ENCODE peak calls at places on chromosomes 3 and 15, in five cellular contexts. I, T, P, R and Y are unnamed samples.

GRCh38 chr15:84633311-84634227 is 20.5 kb downstream of the WDR73 start:
- DNase-seq in P (peak), I (peak), R (peak), T (peak), Y (peak)

GRCh38 chr15:81126887-81127286 is 7.2 kb upstream of the CFAP161 start:
- DNase-seq in R (no peak), T (peak), P (no peak), I (no peak), Y (no peak)

GRCh38 chr3:190911382-190911781 is 48.9 kb upstream of the GMNC start:
- DNase-seq in R (peak), I (peak), T (no peak), P (no peak), Y (peak)

GRCh38 chr3:142106536-142106935 is 42.8 kb downstream of the TFDP2 start:
- DNase-seq in P (no peak), T (no peak), R (no peak), I (no peak), Y (no peak)

GRCh38 chr3:24943961-24944360 is 449.3 kb upstream of the THRB start:
- DNase-seq in P (no peak), T (no peak), I (no peak), R (no peak), Y (no peak)

GRCh38 chr15:39788800-39789565 is 6.3 kb upstream of the FSIP1 start:
- DNase-seq in I (peak), T (peak), R (no peak), P (no peak), Y (no peak)

GRCh38 chr3:4732974-4733373 is 239.8 kb downstream of the ITPR1 start:
- DNase-seq in T (no peak), I (no peak), P (no peak), R (no peak), Y (no peak)

GRCh38 chr3:171228228-171228627 is 201.7 kb upstream of the SLC2A2 start:
- DNase-seq in T (no peak), I (no peak), P (no peak), R (no peak), Y (no peak)

GRCh38 chr3:130760922-130761321 is 14.3 kb upstream of the PIK3R4 start:
- DNase-seq in P (no peak), T (no peak), I (peak), R (no peak), Y (no peak)

GRCh38 chr3:67580430-67581000 is 73.9 kb downstream of the SUCLG2 start:
- DNase-seq in I (no peak), R (no peak), T (no peak), P (no peak), Y (no peak)

GRCh38 chr3:194961149-194961548 is 275.5 kb downstream of the FAM43A start:
- DNase-seq in P (no peak), R (no peak), T (no peak), I (no peak), Y (no peak)

GRCh38 chr15:98866503-98866902 is 141.1 kb downstream of the PGPEP1L start:
- DNase-seq in T (peak), R (no peak), P (no peak), I (peak), Y (peak)

GRCh38 chr3:124780767-124781485 is 50.7 kb downstream of the UMPS start:
- DNase-seq in T (peak), R (no peak), P (peak), I (peak), Y (no peak)

GRCh38 chr3:189355481-189356201 is 183.9 kb downstream of the TPRG1 start:
- DNase-seq in I (peak), T (peak), R (no peak), P (no peak), Y (no peak)

GRCh38 chr3:184359610-184360009 is 1.8 kb downstream of the CLCN2 start:
- DNase-seq in I (no peak), T (no peak), P (no peak), R (no peak), Y (no peak)

GRCh38 chr3:98540346-98540745 is 8.6 kb downstream of the GPR15 start:
- DNase-seq in I (no peak), T (no peak), P (no peak), R (no peak), Y (no peak)

GRCh38 chr3:188298585-188298984 is 144.6 kb downstream of the LPP start:
- DNase-seq in T (peak), R (no peak), I (no peak), P (no peak), Y (no peak)

GRCh38 chr3:97687734-97688133 is 76.8 kb upstream of the ARL6 start:
- DNase-seq in R (no peak), T (no peak), I (peak), P (no peak), Y (no peak)

GRCh38 chr3:166829896-166830295 is 550.2 kb downstream of the ZBBX start:
- DNase-seq in I (no peak), T (no peak), P (no peak), R (no peak), Y (no peak)

GRCh38 chr3:150259526-150260145 is 148.5 kb upstream of the TSC22D2 start:
- DNase-seq in I (no peak), P (no peak), R (no peak), T (peak), Y (no peak)

GRCh38 chr3:107216711-107217110 is 160.5 kb upstream of the CCDC54 start:
- DNase-seq in T (peak), I (no peak), R (no peak), P (no peak), Y (no peak)

GRCh38 chr3:46098319-46098761 is 71.1 kb upstream of the XCR1 start:
- DNase-seq in I (no peak), T (peak), P (peak), R (no peak), Y (no peak)